ENCODE peak calls at places on chromosome 16, in six cellular contexts. L, D, N, X, J and V are unnamed samples.

GRCh38 chr16:85029413-85029794 is 1.8 kb downstream of the KIAA0513 start:
- DNase-seq in J (no peak), X (no peak), D (no peak), L (no peak), N (no peak), V (peak; percentile 29)

GRCh38 chr16:67926181-67926742 is 5.4 kb downstream of the CTRL start:
- DNase-seq in J (peak; percentile 31), X (no peak), D (peak; percentile 77), N (no peak), L (no peak), V (no peak)

GRCh38 chr16:66277311-66278070 is 89.0 kb upstream of the CDH5 start:
- DNase-seq in J (no peak), D (no peak), X (no peak), N (no peak), L (no peak), V (no peak)

GRCh38 chr16:58048914-58049696 is 23.6 kb downstream of the MMP15 start:
- DNase-seq in X (no peak), L (no peak), N (no peak), J (no peak), D (peak; percentile 37), V (no peak)

GRCh38 chr16:3681206-3681605 is 26.7 kb downstream of the DNASE1 start:
- DNase-seq in X (peak; percentile 8), N (no peak), D (no peak), J (peak; percentile 73), L (no peak), V (peak; percentile 59)

GRCh38 chr16:75308011-75308410 is 56.6 kb upstream of the BCAR1 start:
- DNase-seq in N (no peak), L (no peak), D (no peak), X (no peak), J (no peak), V (no peak)

GRCh38 chr16:72083778-72084404 is 9.5 kb downstream of the TXNL4B start:
- DNase-seq in J (no peak), X (no peak), L (no peak), D (no peak), N (no peak), V (no peak)

GRCh38 chr16:18803569-18804462 is 2.5 kb upstream of the ARL6IP1 start:
- DNase-seq in D (no peak), J (no peak), X (peak; percentile 62), N (no peak), L (no peak), V (peak; percentile 52)

GRCh38 chr16:4675864-4676786 is 17.2 kb upstream of the NUDT16L1 start:
- DNase-seq in X (no peak), N (peak; percentile 46), D (peak; percentile 80), J (no peak), L (no peak), V (no peak)

GRCh38 chr16:80280557-80280956 is 260.2 kb upstream of the DYNLRB2 start:
- DNase-seq in D (no peak), J (no peak), N (no peak), L (no peak), X (no peak), V (no peak)

DNA sequence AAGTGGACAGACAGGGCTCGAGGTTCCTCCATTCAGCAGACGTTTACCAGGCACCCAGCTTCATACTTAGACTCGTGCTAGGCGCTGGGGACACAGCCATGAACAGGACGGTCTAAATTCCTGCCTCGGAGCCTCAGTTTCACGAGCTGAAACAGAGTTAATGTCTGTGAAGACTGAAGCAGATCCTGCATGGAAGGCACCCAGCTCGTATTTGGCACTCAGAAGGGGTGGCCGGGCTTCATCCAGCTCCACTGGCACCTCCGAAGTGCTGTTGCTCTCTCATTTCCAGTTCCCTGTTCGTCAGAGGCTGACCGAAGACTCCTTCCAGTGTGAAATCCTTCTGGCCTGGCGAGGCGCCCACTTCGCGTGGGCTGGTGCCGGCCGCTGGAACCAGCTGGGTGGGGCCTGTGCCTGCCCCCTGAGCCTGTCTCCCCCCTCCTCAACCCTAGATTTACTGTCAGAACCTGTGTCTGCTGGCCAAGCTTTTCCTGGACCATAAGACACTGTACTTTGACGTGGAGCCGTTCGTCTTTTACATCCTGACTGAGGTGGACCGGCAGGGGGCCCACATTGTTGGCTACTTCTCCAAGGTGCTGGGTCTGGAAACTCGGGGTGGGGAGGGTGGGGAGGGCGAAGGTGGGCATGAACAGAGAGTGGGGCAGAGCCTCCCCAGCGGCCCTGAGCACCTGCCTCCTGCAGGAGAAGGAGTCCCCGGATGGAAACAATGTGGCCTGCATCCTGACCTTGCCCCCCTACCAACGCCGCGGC is 5.8 kb downstream of the PRSS8 start:
- DNase-seq in X (no peak), L (no peak), N (no peak), J (peak; percentile 73), D (peak; percentile 83), V (no peak)
- H3K4me3 ChIP-seq in X (no peak overlapping the region), L (no peak overlapping the region), N (no peak overlapping the region), J (no peak overlapping the region), D (no peak overlapping the region), V (no peak overlapping the region)

GRCh38 chr16:12089492-12090161 is 113.1 kb downstream of the SNX29 start:
- DNase-seq in L (no peak), N (peak; percentile 69), X (peak; percentile 76), J (peak; percentile 45), D (peak; percentile 86), V (peak; percentile 67)
- H3K4me3 ChIP-seq in L (peak overlapping the region; percentile 32), N (no peak overlapping the region), X (peak overlapping the region; percentile 43), J (peak overlapping the region; percentile 37), D (peak overlapping the region; percentile 18), V (peak overlapping the region; percentile 17)

GRCh38 chr16:27430512-27430911 is 28.5 kb downstream of the IL21R start:
- DNase-seq in X (no peak), L (no peak), N (no peak), D (no peak), J (no peak), V (no peak)
- H3K4me3 ChIP-seq in X (no peak overlapping the region), L (no peak overlapping the region), N (no peak overlapping the region), D (no peak overlapping the region), J (no peak overlapping the region), V (no peak overlapping the region)

GRCh38 chr16:57032346-57032745 is 43.0 kb downstream of the NLRC5 start:
- DNase-seq in D (no peak), J (no peak), N (no peak), L (no peak), X (no peak), V (no peak)
- H3K4me3 ChIP-seq in D (no peak overlapping the region), J (no peak overlapping the region), N (no peak overlapping the region), L (no peak overlapping the region), X (no peak overlapping the region), V (no peak overlapping the region)

GRCh38 chr16:89973654-89974335 is 25.2 kb downstream of the DEF8 start:
- DNase-seq in N (no peak), L (no peak), J (no peak), D (no peak), X (no peak), V (no peak)
- H3K4me3 ChIP-seq in N (peak overlapping the region; percentile 79), L (peak overlapping the region; percentile 93), J (peak overlapping the region; percentile 92), D (peak overlapping the region; percentile 82), X (peak overlapping the region; percentile 95), V (peak overlapping the region; percentile 92)

GRCh38 chr16:29978564-29979270 is 5.0 kb downstream of the TAOK2 start:
- DNase-seq in D (no peak), L (no peak), J (no peak), X (no peak), N (no peak), V (no peak)

GRCh38 chr16:29975811-29976511 is 2.3 kb downstream of the TAOK2 start:
- DNase-seq in D (no peak), J (no peak), X (peak; percentile 21), L (no peak), N (no peak), V (no peak)

GRCh38 chr16:29975134-29975538 is 1.5 kb downstream of the TAOK2 start:
- DNase-seq in N (no peak), J (no peak), X (no peak), L (no peak), D (no peak), V (no peak)

GRCh38 chr16:29978081-29978480 is 4.4 kb downstream of the TAOK2 start:
- DNase-seq in D (no peak), N (no peak), X (no peak), J (no peak), L (no peak), V (no peak)

GRCh38 chr16:29977063-29977462 is 3.4 kb downstream of the TAOK2 start:
- DNase-seq in N (no peak), D (no peak), J (no peak), L (no peak), X (no peak), V (no peak)
- H3K4me3 ChIP-seq in N (no peak overlapping the region), D (peak overlapping the region; percentile 99), J (peak overlapping the region; percentile 91), L (no peak overlapping the region), X (peak overlapping the region; percentile 93), V (no peak overlapping the region)